ENCODE peak calls at places on chromosomes 13 and 19, in ten cellular contexts. One of them, this sample, is unnamed.

GRCh38 chr13:108785844-108786243 is 156.4 kb downstream of the MYO16 start:
- DNase-seq in fibroblast of mammary gland: no peak
- DNase-seq in omental fat pad: no peak
- DNase-seq in body of pancreas: no peak
- DNase-seq in NCI-H1092: no peak
- DNase-seq in heart right ventricle: no peak
- DNase-seq in HFFc6: no peak
- DNase-seq in fibroblast of gingiva: no peak
- DNase-seq in H54: no peak
- DNase-seq in stimulated activated CD4-positive, alpha-beta T cell treated with anti-CD3 and anti-CD28 coated beads, Interleukin-2, amount 100 ng/mL, for 24 hours: no peak
- DNase-seq in this sample: no peak

GRCh38 chr19:56869886-56870285 is 29.4 kb upstream of the PEG3 start:
- DNase-seq in fibroblast of mammary gland: no peak
- DNase-seq in omental fat pad: no peak
- DNase-seq in body of pancreas: no peak
- DNase-seq in NCI-H1092: no peak
- DNase-seq in heart right ventricle: no peak
- DNase-seq in HFFc6: no peak
- DNase-seq in fibroblast of gingiva: no peak
- DNase-seq in H54: no peak
- DNase-seq in stimulated activated CD4-positive, alpha-beta T cell treated with anti-CD3 and anti-CD28 coated beads, Interleukin-2, amount 100 ng/mL, for 24 hours: no peak
- DNase-seq in this sample: no peak

GRCh38 chr13:78909276-78909675 is 250.3 kb upstream of the OBI1 start:
- DNase-seq in fibroblast of mammary gland: no peak
- DNase-seq in omental fat pad: no peak
- DNase-seq in body of pancreas: no peak
- DNase-seq in NCI-H1092: no peak
- DNase-seq in heart right ventricle: no peak
- DNase-seq in HFFc6: no peak
- DNase-seq in fibroblast of gingiva: no peak
- DNase-seq in H54: no peak
- DNase-seq in stimulated activated CD4-positive, alpha-beta T cell treated with anti-CD3 and anti-CD28 coated beads, Interleukin-2, amount 100 ng/mL, for 24 hours: no peak
- DNase-seq in this sample: no peak

GRCh38 chr13:27172495-27172842 is 858 bp upstream of the USP12 start:
- DNase-seq in fibroblast of mammary gland: no peak
- DNase-seq in omental fat pad: no peak
- DNase-seq in body of pancreas: peak
- DNase-seq in NCI-H1092: no peak
- DNase-seq in heart right ventricle: peak
- DNase-seq in HFFc6: peak
- DNase-seq in fibroblast of gingiva: peak
- DNase-seq in H54: no peak
- DNase-seq in stimulated activated CD4-positive, alpha-beta T cell treated with anti-CD3 and anti-CD28 coated beads, Interleukin-2, amount 100 ng/mL, for 24 hours: no peak
- DNase-seq in this sample: peak

GRCh38 chr13:72638059-72638815 is 89.2 kb downstream of the MZT1 start:
- DNase-seq in fibroblast of mammary gland: no peak
- DNase-seq in omental fat pad: no peak
- DNase-seq in body of pancreas: no peak
- DNase-seq in NCI-H1092: no peak
- DNase-seq in heart right ventricle: no peak
- DNase-seq in HFFc6: no peak
- DNase-seq in fibroblast of gingiva: no peak
- DNase-seq in H54: no peak
- DNase-seq in stimulated activated CD4-positive, alpha-beta T cell treated with anti-CD3 and anti-CD28 coated beads, Interleukin-2, amount 100 ng/mL, for 24 hours: no peak
- DNase-seq in this sample: no peak

GRCh38 chr19:47343194-47343802 is 5.8 kb upstream of the DHX34 start:
- DNase-seq in fibroblast of mammary gland: no peak
- DNase-seq in omental fat pad: no peak
- DNase-seq in body of pancreas: no peak
- DNase-seq in NCI-H1092: no peak
- DNase-seq in heart right ventricle: no peak
- DNase-seq in HFFc6: no peak
- DNase-seq in fibroblast of gingiva: no peak
- DNase-seq in H54: no peak
- DNase-seq in stimulated activated CD4-positive, alpha-beta T cell treated with anti-CD3 and anti-CD28 coated beads, Interleukin-2, amount 100 ng/mL, for 24 hours: no peak
- DNase-seq in this sample: no peak

GRCh38 chr13:101875717-101876393 is 423.4 kb downstream of the ITGBL1 start:
- DNase-seq in fibroblast of mammary gland: peak
- DNase-seq in omental fat pad: no peak
- DNase-seq in body of pancreas: peak
- DNase-seq in NCI-H1092: peak
- DNase-seq in heart right ventricle: no peak
- DNase-seq in HFFc6: peak
- DNase-seq in fibroblast of gingiva: peak
- DNase-seq in H54: peak
- DNase-seq in stimulated activated CD4-positive, alpha-beta T cell treated with anti-CD3 and anti-CD28 coated beads, Interleukin-2, amount 100 ng/mL, for 24 hours: no peak
- DNase-seq in this sample: peak

GRCh38 chr13:113784645-113785024 is 25.6 kb downstream of the TMEM255B start:
- DNase-seq in fibroblast of mammary gland: no peak
- DNase-seq in omental fat pad: no peak
- DNase-seq in body of pancreas: no peak
- DNase-seq in NCI-H1092: no peak
- DNase-seq in heart right ventricle: no peak
- DNase-seq in HFFc6: no peak
- DNase-seq in fibroblast of gingiva: no peak
- DNase-seq in H54: no peak
- DNase-seq in stimulated activated CD4-positive, alpha-beta T cell treated with anti-CD3 and anti-CD28 coated beads, Interleukin-2, amount 100 ng/mL, for 24 hours: no peak
- DNase-seq in this sample: no peak

GRCh38 chr19:33497151-33497777 is 24.3 kb downstream of the PEPD start:
- DNase-seq in fibroblast of mammary gland: no peak
- DNase-seq in omental fat pad: no peak
- DNase-seq in body of pancreas: no peak
- DNase-seq in NCI-H1092: no peak
- DNase-seq in heart right ventricle: no peak
- DNase-seq in HFFc6: no peak
- DNase-seq in fibroblast of gingiva: no peak
- DNase-seq in H54: no peak
- DNase-seq in stimulated activated CD4-positive, alpha-beta T cell treated with anti-CD3 and anti-CD28 coated beads, Interleukin-2, amount 100 ng/mL, for 24 hours: no peak
- DNase-seq in this sample: no peak

GRCh38 chr19:31073485-31074221 is 275.6 kb downstream of the TSHZ3 start:
- DNase-seq in fibroblast of mammary gland: no peak
- DNase-seq in omental fat pad: no peak
- DNase-seq in body of pancreas: no peak
- DNase-seq in NCI-H1092: no peak
- DNase-seq in heart right ventricle: no peak
- DNase-seq in HFFc6: no peak
- DNase-seq in fibroblast of gingiva: no peak
- DNase-seq in H54: no peak
- DNase-seq in stimulated activated CD4-positive, alpha-beta T cell treated with anti-CD3 and anti-CD28 coated beads, Interleukin-2, amount 100 ng/mL, for 24 hours: no peak
- DNase-seq in this sample: no peak

GRCh38 chr19:506404-507285 is 652 bp upstream of the TPGS1 start:
- DNase-seq in fibroblast of mammary gland: peak
- DNase-seq in omental fat pad: no peak
- DNase-seq in body of pancreas: peak
- DNase-seq in NCI-H1092: peak
- DNase-seq in heart right ventricle: peak
- DNase-seq in HFFc6: peak
- DNase-seq in fibroblast of gingiva: peak
- DNase-seq in H54: peak
- DNase-seq in stimulated activated CD4-positive, alpha-beta T cell treated with anti-CD3 and anti-CD28 coated beads, Interleukin-2, amount 100 ng/mL, for 24 hours: peak
- DNase-seq in this sample: peak

GRCh38 chr13:71865858-71866172 is 1.2 kb downstream of the DACH1 start:
- DNase-seq in fibroblast of mammary gland: no peak
- DNase-seq in omental fat pad: no peak
- DNase-seq in body of pancreas: no peak
- DNase-seq in NCI-H1092: peak
- DNase-seq in heart right ventricle: peak
- DNase-seq in HFFc6: no peak
- DNase-seq in fibroblast of gingiva: no peak
- DNase-seq in H54: no peak
- DNase-seq in stimulated activated CD4-positive, alpha-beta T cell treated with anti-CD3 and anti-CD28 coated beads, Interleukin-2, amount 100 ng/mL, for 24 hours: no peak
- DNase-seq in this sample: no peak

GRCh38 chr19:2546128-2547032 is 70.5 kb downstream of the GADD45B start:
- DNase-seq in fibroblast of mammary gland: peak
- DNase-seq in omental fat pad: peak
- DNase-seq in body of pancreas: peak
- DNase-seq in NCI-H1092: no peak
- DNase-seq in heart right ventricle: peak
- DNase-seq in HFFc6: no peak
- DNase-seq in fibroblast of gingiva: no peak
- DNase-seq in H54: no peak
- DNase-seq in stimulated activated CD4-positive, alpha-beta T cell treated with anti-CD3 and anti-CD28 coated beads, Interleukin-2, amount 100 ng/mL, for 24 hours: no peak
- DNase-seq in this sample: peak

GRCh38 chr13:78606471-78607408 is 3.4 kb upstream of the POU4F1 start:
- DNase-seq in fibroblast of mammary gland: no peak
- DNase-seq in omental fat pad: no peak
- DNase-seq in body of pancreas: no peak
- DNase-seq in NCI-H1092: no peak
- DNase-seq in heart right ventricle: no peak
- DNase-seq in HFFc6: no peak
- DNase-seq in fibroblast of gingiva: no peak
- DNase-seq in H54: no peak
- DNase-seq in stimulated activated CD4-positive, alpha-beta T cell treated with anti-CD3 and anti-CD28 coated beads, Interleukin-2, amount 100 ng/mL, for 24 hours: no peak
- DNase-seq in this sample: no peak

GRCh38 chr19:43820098-43820860 is 6.8 kb upstream of the ZNF283 start:
- DNase-seq in fibroblast of mammary gland: peak
- DNase-seq in omental fat pad: no peak
- DNase-seq in body of pancreas: peak
- DNase-seq in NCI-H1092: no peak
- DNase-seq in heart right ventricle: peak
- DNase-seq in HFFc6: no peak
- DNase-seq in fibroblast of gingiva: peak
- DNase-seq in H54: no peak
- DNase-seq in stimulated activated CD4-positive, alpha-beta T cell treated with anti-CD3 and anti-CD28 coated beads, Interleukin-2, amount 100 ng/mL, for 24 hours: peak
- DNase-seq in this sample: peak

GRCh38 chr13:27171244-27171829 is at the start of gene USP12:
- DNase-seq in fibroblast of mammary gland: peak
- DNase-seq in omental fat pad: no peak
- DNase-seq in body of pancreas: peak
- DNase-seq in NCI-H1092: peak
- DNase-seq in heart right ventricle: peak
- DNase-seq in HFFc6: no peak
- DNase-seq in fibroblast of gingiva: peak
- DNase-seq in H54: no peak
- DNase-seq in stimulated activated CD4-positive, alpha-beta T cell treated with anti-CD3 and anti-CD28 coated beads, Interleukin-2, amount 100 ng/mL, for 24 hours: peak
- DNase-seq in this sample: peak

GRCh38 chr13:55038230-55038629 is 2009.6 kb downstream of the OLFM4 start:
- DNase-seq in fibroblast of mammary gland: no peak
- DNase-seq in omental fat pad: no peak
- DNase-seq in body of pancreas: no peak
- DNase-seq in NCI-H1092: no peak
- DNase-seq in heart right ventricle: no peak
- DNase-seq in HFFc6: no peak
- DNase-seq in fibroblast of gingiva: no peak
- DNase-seq in H54: no peak
- DNase-seq in stimulated activated CD4-positive, alpha-beta T cell treated with anti-CD3 and anti-CD28 coated beads, Interleukin-2, amount 100 ng/mL, for 24 hours: no peak
- DNase-seq in this sample: no peak

GRCh38 chr13:52599853-52600603 is 42.2 kb upstream of the HNRNPA1L2 start:
- DNase-seq in fibroblast of mammary gland: peak
- DNase-seq in omental fat pad: no peak
- DNase-seq in body of pancreas: peak
- DNase-seq in NCI-H1092: peak
- DNase-seq in heart right ventricle: peak
- DNase-seq in HFFc6: no peak
- DNase-seq in fibroblast of gingiva: no peak
- DNase-seq in H54: no peak
- DNase-seq in stimulated activated CD4-positive, alpha-beta T cell treated with anti-CD3 and anti-CD28 coated beads, Interleukin-2, amount 100 ng/mL, for 24 hours: no peak
- DNase-seq in this sample: peak

This sample was measured in lung microvascular endothelial cell.